ENCODE peak calls at places on chromosomes 4 and X, in nine cellular contexts. I is lower leg skin, S is heart left ventricle, R is ovary, A is IMR-90, H is body of pancreas, O is spleen, L is upper lobe of left lung, Q is suprapubic skin. M is an unnamed sample.

GRCh38 chr4:159227984-159228383 is 125.1 kb downstream of the RAPGEF2 start:
- DNase-seq in I (peak; percentile 88), S (peak; percentile 77), R (peak; percentile 76), A (peak; percentile 92), H (peak; percentile 78), O (peak; percentile 76), L (peak; percentile 84), Q (peak; percentile 80), M (no peak)

GRCh38 chr4:159103406-159104131 is 690 bp downstream of the RAPGEF2 start:
- DNase-seq in I (peak; percentile 92), S (peak; percentile 85), R (peak; percentile 64), A (peak; percentile 23), H (peak; percentile 38), O (peak; percentile 92), L (peak; percentile 56), Q (peak; percentile 82), M (peak; percentile 83)

GRCh38 chr4:73420615-73421014 is 15.4 kb upstream of the AFP start:
- DNase-seq in I (no peak), S (no peak), R (no peak), A (no peak), H (no peak), O (no peak), L (no peak), Q (no peak), M (no peak)

GRCh38 chrX:51891821-51892551 is 1.4 kb upstream of the MAGED1 start:
- DNase-seq in I (no peak), S (no peak), R (peak; percentile 36), A (peak; percentile 69), H (peak; percentile 27), O (no peak), L (no peak), Q (no peak), M (peak; percentile 0)

GRCh38 chr4:94506822-94507221 is 55.1 kb downstream of the PDLIM5 start:
- DNase-seq in I (no peak), S (no peak), R (no peak), A (no peak), H (no peak), O (no peak), L (no peak), Q (no peak), M (no peak)

GRCh38 chr4:37604464-37604863 is 81.7 kb downstream of the RELL1 start:
- DNase-seq in I (no peak), S (no peak), R (no peak), A (peak; percentile 68), H (no peak), O (no peak), L (no peak), Q (no peak), M (no peak)

GRCh38 chr4:20922962-20923361 is 222.7 kb downstream of the PACRGL start:
- DNase-seq in I (no peak), S (no peak), R (no peak), A (no peak), H (no peak), O (no peak), L (no peak), Q (no peak), M (no peak)

GRCh38 chrX:141467442-141467841 is 117.1 kb downstream of the SPANXA1 start:
- DNase-seq in I (no peak), S (no peak), R (no peak), A (peak; percentile 6), H (no peak), O (no peak), L (no peak), Q (no peak), M (no peak)

GRCh38 chrX:140355922-140356321 is 148.9 kb downstream of the SOX3 start:
- DNase-seq in I (no peak), S (no peak), R (no peak), A (no peak), H (no peak), O (no peak), L (no peak), Q (no peak), M (no peak)

GRCh38 chrX:19875051-19875432 is 12.4 kb downstream of the SH3KBP1 start:
- DNase-seq in I (no peak), S (no peak), R (no peak), A (peak; percentile 34), H (no peak), O (no peak), L (no peak), Q (no peak), M (no peak)

GRCh38 chr4:38866973-38867477 is 581 bp upstream of the FAM114A1 start:
- DNase-seq in I (no peak), S (no peak), R (no peak), A (no peak), H (no peak), O (no peak), L (no peak), Q (no peak), M (no peak)
- TF ChIP-seq POLR2A in I (no peak), S (no peak), R (no peak), A (no peak), H (no peak), O (no peak), L (no peak), Q (no peak), M (peak; percentile 33)

DNA sequence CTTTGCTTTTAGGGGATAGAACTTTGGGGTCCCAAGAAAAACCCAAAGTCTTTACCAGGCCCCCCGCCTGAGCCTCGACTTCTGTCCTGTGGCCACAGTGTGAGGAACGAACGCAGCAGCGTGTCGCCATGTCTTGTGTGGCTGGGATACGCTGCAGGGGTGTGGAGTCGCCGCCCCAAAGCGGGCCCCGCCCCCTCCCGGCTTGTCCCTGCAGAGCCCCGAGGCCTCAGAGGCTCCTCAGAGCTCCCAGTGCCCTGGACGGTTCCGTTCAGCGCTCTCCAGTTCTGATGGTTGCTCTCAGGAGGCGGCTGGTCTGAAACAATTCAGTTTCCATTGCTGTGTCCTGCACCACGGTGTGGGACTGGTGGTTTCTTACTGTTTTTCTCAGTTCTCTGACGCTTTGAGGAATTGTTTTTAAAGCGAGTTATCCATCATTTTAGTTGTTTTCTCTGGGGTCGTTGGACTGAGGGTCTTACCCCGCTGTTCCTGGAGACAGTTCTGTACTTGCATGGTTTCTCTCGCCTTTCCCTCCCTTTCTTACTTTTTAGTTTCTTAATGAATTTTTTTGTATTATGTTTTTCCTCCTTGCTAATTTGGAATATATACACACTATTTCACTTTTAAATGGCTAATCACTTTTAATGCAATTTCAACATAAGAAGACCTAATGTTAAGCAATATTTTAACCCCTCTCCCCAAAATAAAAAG is 1.6 kb upstream of the IDUA start:
- DNase-seq in I (peak; percentile 94), S (peak; percentile 88), R (no peak), A (no peak), H (peak; percentile 83), O (peak; percentile 93), L (peak; percentile 89), Q (no peak), M (peak; percentile 81)
- TF ChIP-seq POLR2A in I (no peak), S (no peak), R (no peak), A (no peak), H (peak; percentile 48), O (no peak), L (no peak), Q (no peak), M (peak; percentile 40)

DNA sequence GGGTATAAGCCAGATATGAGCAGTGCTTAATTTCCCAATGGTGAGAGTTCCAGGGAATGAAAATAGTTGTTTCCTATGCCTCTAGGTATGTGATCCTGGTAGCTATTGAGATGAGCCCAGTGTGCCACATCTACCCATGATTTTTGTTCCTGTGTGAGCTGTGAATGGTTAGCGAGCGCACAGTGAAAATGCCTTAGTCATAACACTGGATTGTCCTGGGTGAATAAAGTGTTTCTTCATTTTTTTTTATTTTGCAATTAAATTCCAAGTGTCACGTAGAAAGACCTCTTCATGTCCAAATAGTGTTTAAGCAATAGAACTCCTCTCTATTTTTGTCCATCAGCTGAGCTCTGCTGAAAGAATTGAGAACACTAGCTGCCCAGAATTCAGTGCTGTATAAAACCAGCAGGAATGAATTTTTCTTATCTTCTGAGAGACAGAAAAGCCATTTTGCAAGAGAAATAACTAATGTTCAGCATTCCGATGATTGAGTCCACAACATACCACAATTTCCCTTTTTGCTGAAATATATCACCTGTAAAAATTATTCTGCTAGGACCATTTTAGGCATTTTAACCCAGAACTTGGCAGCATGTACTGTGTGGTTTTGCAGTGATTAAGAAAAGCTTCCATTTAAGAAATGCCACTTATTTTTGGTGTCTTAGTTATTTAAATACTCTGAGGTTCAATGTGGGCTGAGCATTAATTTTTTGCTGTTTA is 5.6 kb downstream of the MAOA start:
- DNase-seq in I (no peak), S (no peak), R (no peak), A (no peak), H (no peak), O (no peak), L (no peak), Q (no peak), M (no peak)
- TF ChIP-seq POLR2A in I (no peak), S (no peak), R (no peak), A (no peak), H (no peak), O (no peak), L (no peak), Q (no peak), M (no peak)

GRCh38 chrX:15498741-15499140 is 1.9 kb upstream of the BMX start:
- DNase-seq in I (no peak), S (no peak), R (no peak), A (no peak), H (no peak), O (no peak), L (no peak), Q (no peak), M (no peak)

GRCh38 chrX:15497865-15498264 is 2.7 kb upstream of the BMX start:
- DNase-seq in I (no peak), S (no peak), R (peak; percentile 40), A (peak; percentile 33), H (peak; percentile 46), O (no peak), L (peak; percentile 54), Q (no peak), M (peak; percentile 53)

GRCh38 chrX:15495801-15496200 is 2.7 kb upstream of the PIR start:
- DNase-seq in I (no peak), S (no peak), R (no peak), A (no peak), H (no peak), O (no peak), L (no peak), Q (no peak), M (no peak)

GRCh38 chrX:15496809-15497208 is 3.7 kb upstream of the PIR start:
- DNase-seq in I (no peak), S (no peak), R (no peak), A (no peak), H (no peak), O (no peak), L (no peak), Q (no peak), M (no peak)

DNA sequence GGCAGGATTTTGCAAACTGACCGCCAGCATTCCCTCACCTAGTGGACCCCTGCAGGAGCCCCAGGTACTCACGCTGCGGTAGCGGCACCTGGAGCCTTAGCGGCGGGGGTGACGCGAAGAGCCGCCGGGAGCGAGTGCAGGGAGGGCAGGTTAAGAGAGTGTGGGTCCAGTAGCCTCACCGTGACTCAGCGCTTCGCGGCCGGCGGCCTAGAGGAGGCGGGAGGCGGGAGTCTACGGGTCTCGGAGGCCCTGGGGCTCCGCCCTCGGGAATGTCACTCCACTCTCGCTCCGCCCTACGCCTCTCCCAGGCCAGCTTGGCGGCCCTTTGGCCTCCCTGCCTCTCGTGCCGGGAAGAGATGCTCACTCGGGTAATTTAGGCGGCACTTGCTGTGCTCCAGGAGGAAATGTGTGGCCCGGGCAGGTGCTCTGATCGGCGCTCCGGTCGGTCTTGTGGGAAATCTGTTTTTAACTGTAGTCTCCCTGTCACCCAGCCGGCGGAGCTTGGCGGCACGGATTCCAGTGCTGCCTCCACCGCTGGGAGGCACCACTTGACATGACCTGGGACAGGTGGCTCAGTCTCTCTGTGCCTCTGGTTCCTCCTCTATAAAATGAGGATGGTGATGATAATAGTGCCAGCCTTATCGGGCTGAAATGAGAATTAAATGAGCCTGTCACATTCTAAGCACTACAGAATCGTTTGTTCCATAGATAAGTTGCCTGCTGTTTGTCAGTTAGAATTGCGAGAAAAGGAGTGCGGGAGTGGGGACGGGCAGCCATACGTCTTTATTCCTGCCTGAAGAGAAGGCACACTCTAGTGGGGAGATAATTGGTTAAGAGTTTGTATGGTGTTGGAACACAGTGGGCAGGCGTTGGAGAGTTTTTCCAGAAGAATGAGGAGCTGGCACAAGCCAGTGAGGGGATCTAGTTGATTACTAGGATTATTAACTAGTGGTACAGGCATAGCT is at the start of gene PIR:
- DNase-seq in I (peak; percentile 96), S (peak; percentile 92), R (peak; percentile 84), A (peak; percentile 80), H (peak; percentile 89), O (peak; percentile 92), L (peak; percentile 96), Q (peak; percentile 86), M (peak; percentile 87)
- TF ChIP-seq POLR2A in I (no peak), S (no peak), R (peak; percentile 42), A (no peak), H (peak; percentile 62), O (no peak), L (no peak), Q (no peak), M (peak; percentile 67)

M was measured in erythroblast.